ENCODE peak calls at places on chromosome 1, in seven cellular contexts. T is COR-L47; U is T-cell; S is psoas muscle; O is ureter; K is CD8-positive, alpha-beta memory T cell; L is stimulated activated CD4-positive, alpha-beta T cell treated with anti-CD3 and anti-CD28 coated beads, Interleukin-2, amount 100 ng/mL, for 48 hours. E is an unnamed sample.

GRCh38 chr1:153774780-153775431 is at the start of gene SLC27A3:
- DNase-seq in O (peak), U (no peak), K (no peak), T (peak), S (peak), L (peak), E (no peak)

GRCh38 chr1:155017021-155017945 is 14.7 kb downstream of the ZBTB7B start:
- DNase-seq in O (peak), S (peak), T (peak), L (peak), U (peak), K (peak), E (peak)

GRCh38 chr1:195715652-195716051 is 892.6 kb downstream of the KCNT2 start:
- DNase-seq in L (no peak), T (no peak), U (no peak), O (no peak), K (no peak), S (no peak), E (no peak)

GRCh38 chr1:6260433-6260934 is 414 bp downstream of the GPR153 start:
- DNase-seq in S (peak), U (no peak), T (no peak), L (no peak), O (no peak), K (peak), E (no peak)

GRCh38 chr1:8629241-8630091 is 188.0 kb downstream of the RERE start:
- DNase-seq in T (peak), L (no peak), U (no peak), S (no peak), K (no peak), O (no peak), E (no peak)

GRCh38 chr1:111855260-111855659 is 99.6 kb downstream of the DDX20 start:
- DNase-seq in K (no peak), T (no peak), S (no peak), O (no peak), U (no peak), L (no peak), E (no peak)

GRCh38 chr1:192512426-192513125 is 63.0 kb upstream of the RGS1 start:
- DNase-seq in K (no peak), O (no peak), U (no peak), T (no peak), S (no peak), L (no peak), E (no peak)

GRCh38 chr1:240128361-240128760 is 36.7 kb downstream of the FMN2 start:
- DNase-seq in L (no peak), T (no peak), O (no peak), U (no peak), S (no peak), K (no peak), E (no peak)

GRCh38 chr1:41819843-41820242 is 98.9 kb downstream of the HIVEP3 start:
- DNase-seq in L (no peak), O (no peak), K (no peak), S (no peak), U (no peak), T (no peak), E (no peak)

GRCh38 chr1:21524686-21525339 is 15.6 kb downstream of the ALPL start:
- DNase-seq in U (no peak), O (no peak), T (no peak), K (no peak), S (no peak), L (no peak), E (no peak)

GRCh38 chr1:97507863-97508262 is 413.0 kb downstream of the DPYD start:
- DNase-seq in L (no peak), U (no peak), K (no peak), O (no peak), T (no peak), S (no peak), E (no peak)

GRCh38 chr1:236686815-236687160 is 489 bp downstream of the ACTN2 start:
- DNase-seq in U (peak), L (no peak), T (no peak), K (no peak), S (peak), O (no peak), E (no peak)

GRCh38 chr1:81670286-81670685 is 130.4 kb upstream of the ADGRL2 start:
- DNase-seq in K (no peak), T (peak), L (no peak), U (no peak), O (peak), S (no peak), E (no peak)

GRCh38 chr1:29471487-29472313 is 235.4 kb downstream of the PTPRU start:
- DNase-seq in L (no peak), K (no peak), O (peak), U (no peak), S (no peak), T (peak), E (no peak)

GRCh38 chr1:167661527-167662436 is 31.8 kb downstream of the RCSD1 start:
- DNase-seq in O (no peak), U (no peak), S (no peak), L (no peak), T (no peak), K (no peak), E (no peak)

E was measured in iPS DF 6.9.